ENCODE peak calls at places on chromosomes 16 and 17, in ten cellular contexts. O is lung; Z is psoas muscle; M is heart left ventricle; R is adrenal gland; C is CD4-positive, CD25-positive, alpha-beta regulatory T cell; H is DND-41; E is Panc1; W is mammary epithelial cell; K is IMR-90. P is an unnamed sample.
A peak's percentile ranks its signal among the peaks of the same experiment; 100 is the strongest.

GRCh38 chr16:17591655-17592405 is 121.1 kb upstream of the XYLT1 start:
- DNase-seq in E (no peak), H (peak; percentile 81), O (no peak), W (peak; percentile 25), M (no peak), K (no peak), Z (no peak), C (no peak), R (no peak), P (no peak)

GRCh38 chr16:10817963-10818941 is at the start of gene TVP23A:
- DNase-seq in Z (no peak), E (no peak), K (no peak), C (no peak), M (no peak), W (no peak), H (no peak), O (no peak), R (no peak), P (no peak)

GRCh38 chr17:57783338-57783742 is 38.2 kb upstream of the CCDC182 start:
- DNase-seq in M (peak; percentile 71), W (peak; percentile 13), R (peak; percentile 82), K (peak; percentile 5), E (no peak), O (peak; percentile 61), H (peak; percentile 92), C (peak; percentile 42), Z (peak; percentile 85), P (no peak)

GRCh38 chr16:48537909-48538745 is 71.9 kb downstream of the N4BP1 start:
- DNase-seq in C (no peak), W (no peak), H (no peak), R (peak; percentile 54), O (peak; percentile 54), K (no peak), Z (peak; percentile 76), E (no peak), M (peak; percentile 81), P (no peak)

GRCh38 chr17:5541610-5542202 is 42.6 kb downstream of the NLRP1 start:
- DNase-seq in O (no peak), W (no peak), R (no peak), Z (no peak), E (no peak), M (no peak), C (no peak), K (no peak), H (no peak), P (no peak)

GRCh38 chr17:41959336-41960095 is 7.1 kb upstream of the CNP start:
- DNase-seq in O (no peak), H (peak; percentile 22), R (no peak), C (no peak), Z (no peak), M (peak; percentile 26), W (peak; percentile 55), K (peak; percentile 66), E (no peak), P (no peak)

GRCh38 chr17:47864791-47865216 is 13.8 kb upstream of the SP6 start:
- DNase-seq in C (no peak), R (no peak), H (no peak), K (no peak), Z (no peak), E (no peak), O (no peak), M (no peak), W (peak; percentile 86), P (peak; percentile 82)

GRCh38 chr16:57061084-57061905 is 31.1 kb upstream of the CPNE2 start:
- DNase-seq in Z (peak; percentile 95), W (peak; percentile 69), M (peak; percentile 90), K (peak; percentile 19), H (no peak), E (no peak), R (peak; percentile 65), O (peak; percentile 78), C (no peak), P (peak; percentile 16)

GRCh38 chr17:18158022-18158600 is 25.5 kb upstream of the ALKBH5 start:
- DNase-seq in K (peak; percentile 85), E (no peak), O (peak; percentile 97), R (peak; percentile 93), C (peak; percentile 87), H (no peak), M (peak; percentile 93), W (peak; percentile 79), Z (peak; percentile 93), P (peak; percentile 73)

GRCh38 chr16:3266873-3267537 is 10.6 kb upstream of the MEFV start:
- DNase-seq in C (no peak), W (peak; percentile 26), Z (no peak), O (no peak), K (peak; percentile 35), H (peak; percentile 16), E (peak; percentile 17), R (peak; percentile 58), M (no peak), P (no peak)

GRCh38 chr16:56191807-56192643 is 736 bp downstream of the GNAO1 start:
- DNase-seq in H (peak; percentile 56), W (no peak), E (no peak), C (no peak), O (no peak), M (no peak), Z (peak; percentile 48), R (no peak), K (no peak), P (no peak)

GRCh38 chr16:87321336-87322107 is 4.3 kb upstream of the C16orf95 start:
- DNase-seq in Z (no peak), M (no peak), C (no peak), K (no peak), W (no peak), H (no peak), R (no peak), O (no peak), E (no peak), P (no peak)

DNA sequence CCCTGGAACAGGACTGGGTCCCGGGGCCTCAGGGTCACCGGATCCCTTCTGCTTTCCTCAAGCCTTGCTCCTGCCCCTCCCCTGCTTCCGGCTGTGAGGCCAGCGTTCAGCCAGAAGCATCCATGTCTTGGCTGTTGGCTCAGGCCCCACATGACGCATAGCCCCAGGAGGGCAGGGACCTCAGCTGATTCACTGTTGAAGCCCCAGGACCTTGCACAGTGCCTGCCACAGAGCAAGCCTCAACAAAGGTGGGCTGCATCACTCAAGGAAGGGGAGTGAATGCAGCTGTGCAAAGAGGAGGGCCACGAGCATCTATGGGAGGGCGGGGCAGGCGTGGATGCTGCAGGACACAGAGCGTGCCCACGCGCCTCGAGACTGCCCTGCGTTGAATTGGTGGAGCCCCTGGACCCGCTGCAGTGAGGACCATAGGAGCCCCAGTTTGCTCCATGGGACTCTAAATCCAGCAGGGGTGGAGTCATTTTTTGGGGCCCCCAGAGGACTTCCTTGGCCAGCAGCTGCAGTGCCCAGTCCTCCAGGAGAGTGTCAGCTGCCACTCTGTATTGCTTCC is 28.2 kb upstream of the ITGA3 start:
- DNase-seq in O (peak; percentile 68), K (peak; percentile 96), H (no peak), Z (peak; percentile 77), E (no peak), C (no peak), M (peak; percentile 66), W (peak; percentile 99), R (peak; percentile 91), P (peak; percentile 99)
- H3K27ac ChIP-seq in O (no peak overlapping the region), K (peak overlapping the region; percentile 87), H (no peak overlapping the region), Z (peak overlapping the region; percentile 23), E (peak overlapping the region; percentile 91), C (no peak overlapping the region), M (no peak overlapping the region), W (peak overlapping the region; percentile 94), R (peak overlapping the region; percentile 83), P (peak overlapping the region; percentile 100)

GRCh38 chr16:88923450-88923849 is 53.6 kb downstream of the CBFA2T3 start:
- DNase-seq in C (no peak), W (no peak), Z (no peak), M (no peak), R (no peak), E (no peak), K (no peak), O (no peak), H (no peak), P (no peak)

GRCh38 chr16:88922114-88922825 is 54.7 kb downstream of the CBFA2T3 start:
- DNase-seq in Z (peak; percentile 88), W (peak; percentile 28), M (peak; percentile 95), E (no peak), R (peak; percentile 93), K (peak; percentile 39), O (peak; percentile 70), H (no peak), C (no peak), P (no peak)

GRCh38 chr16:88921603-88921995 is 55.1 kb upstream of the PABPN1L start:
- DNase-seq in H (no peak), E (no peak), O (no peak), Z (no peak), M (no peak), K (no peak), C (no peak), R (no peak), W (no peak), P (no peak)

GRCh38 chr16:88923926-88924833 is 52.8 kb downstream of the CBFA2T3 start:
- DNase-seq in E (no peak), Z (no peak), C (no peak), M (no peak), H (no peak), R (peak; percentile 91), W (no peak), K (no peak), O (no peak), P (no peak)

DNA sequence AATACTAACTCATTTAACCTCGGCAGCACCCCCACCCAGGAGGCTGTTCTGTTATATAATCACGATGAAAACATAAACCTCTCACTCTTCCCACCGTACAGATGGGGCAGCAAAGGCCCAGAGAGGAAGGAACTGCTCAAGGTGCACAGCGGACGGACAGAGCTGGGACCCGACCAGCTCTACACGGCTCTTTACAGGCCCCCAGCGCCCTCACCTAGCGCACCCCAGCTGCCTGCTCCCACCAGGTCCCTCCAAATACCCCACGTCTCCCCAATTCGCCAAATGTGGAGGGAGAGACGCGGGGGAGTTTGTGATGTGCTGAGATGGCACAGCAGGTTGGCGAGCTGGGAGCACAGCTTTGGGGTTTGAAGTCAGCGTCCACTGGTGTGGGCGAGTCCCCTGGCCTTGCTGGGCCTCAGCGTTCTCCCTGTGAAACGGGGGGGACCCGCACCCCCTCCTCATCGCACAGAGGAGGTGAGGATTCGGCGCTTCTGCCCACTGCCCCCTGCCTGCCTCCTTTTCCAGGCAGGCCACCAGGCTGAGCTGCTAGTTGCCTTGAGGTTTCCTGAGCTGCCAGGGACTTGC is 54.1 kb downstream of the CBFA2T3 start:
- DNase-seq in E (no peak), Z (no peak), K (no peak), H (no peak), W (no peak), O (no peak), R (no peak), M (no peak), C (no peak), P (no peak)
- H3K27ac ChIP-seq in E (peak overlapping the region; percentile 83), Z (peak overlapping the region; percentile 53), K (no peak overlapping the region), H (no peak overlapping the region), W (no peak overlapping the region), O (peak overlapping the region; percentile 43), R (peak overlapping the region; percentile 99), M (peak overlapping the region; percentile 70), C (no peak overlapping the region), P (no peak overlapping the region)

GRCh38 chr17:75697651-75698291 is 23.5 kb upstream of the ITGB4 start:
- DNase-seq in R (no peak), Z (no peak), O (no peak), W (no peak), C (no peak), H (no peak), E (no peak), M (no peak), K (no peak), P (no peak)
- H3K27ac ChIP-seq in R (peak overlapping the region; percentile 38), Z (peak overlapping the region; percentile 85), O (peak overlapping the region; percentile 97), W (peak overlapping the region; percentile 70), C (no peak overlapping the region), H (no peak overlapping the region), E (peak overlapping the region; percentile 87), M (peak overlapping the region; percentile 80), K (no peak overlapping the region), P (peak overlapping the region; percentile 100)

GRCh38 chr17:40915721-40916256 is 21.7 kb downstream of the KRT23 start:
- DNase-seq in M (no peak), H (no peak), O (no peak), K (peak; percentile 77), Z (no peak), W (peak; percentile 90), C (no peak), R (no peak), E (no peak), P (peak; percentile 78)
- H3K27ac ChIP-seq in M (no peak overlapping the region), H (no peak overlapping the region), O (no peak overlapping the region), K (peak overlapping the region; percentile 85), Z (peak overlapping the region; percentile 39), W (peak overlapping the region; percentile 100), C (no peak overlapping the region), R (no peak overlapping the region), E (no peak overlapping the region), P (peak overlapping the region; percentile 98)

P was measured in epithelial cell of prostate.